ENCODE peak calls at places on chromosome 3, in six cellular contexts. Y is mucosa of descending colon, M is OCI-LY7, K is dorsolateral prefrontal cortex, Q is fibroblast of lung, X is H1. H is an unnamed sample.
A peak's percentile ranks its signal among the peaks of the same experiment; 100 is the strongest.

GRCh38 chr3:17491601-17492000 is 250.8 kb downstream of the TBC1D5 start:
- DNase-seq in Y (no peak), M (no peak), K (no peak), X (no peak), Q (peak; percentile 88), H (peak; percentile 56)

GRCh38 chr3:123027292-123028232 is at the start of gene SEMA5B:
- DNase-seq in X (no peak), K (peak; percentile 54), Q (peak; percentile 20), Y (peak; percentile 38), M (no peak), H (no peak)

GRCh38 chr3:109927726-109928125 is 590.4 kb upstream of the DPPA4 start:
- DNase-seq in M (no peak), Q (peak; percentile 22), K (no peak), Y (no peak), X (no peak), H (no peak)

GRCh38 chr3:195197764-195198423 is 73.1 kb downstream of the XXYLT1 start:
- DNase-seq in M (no peak), Q (peak; percentile 88), Y (no peak), K (no peak), X (no peak), H (peak; percentile 89)

GRCh38 chr3:5423523-5423922 is 236.0 kb downstream of the EDEM1 start:
- DNase-seq in X (no peak), K (no peak), Y (no peak), Q (no peak), M (no peak), H (no peak)

GRCh38 chr3:147925272-147925671 is 516.1 kb downstream of the ZIC1 start:
- DNase-seq in K (no peak), X (no peak), M (no peak), Q (peak; percentile 38), Y (no peak), H (no peak)

GRCh38 chr3:9897408-9898372 is 5.0 kb upstream of the IL17RE start:
- DNase-seq in Q (peak; percentile 68), M (no peak), X (no peak), Y (peak; percentile 44), K (no peak), H (no peak)

GRCh38 chr3:38646630-38647029 is 2.9 kb downstream of the SCN5A start:
- DNase-seq in X (no peak), M (peak; percentile 47), Y (no peak), Q (no peak), K (no peak), H (no peak)

GRCh38 chr3:140724856-140725812 is 47.3 kb downstream of the TRIM42 start:
- DNase-seq in M (no peak), Y (no peak), K (no peak), X (no peak), Q (no peak), H (no peak)

DNA sequence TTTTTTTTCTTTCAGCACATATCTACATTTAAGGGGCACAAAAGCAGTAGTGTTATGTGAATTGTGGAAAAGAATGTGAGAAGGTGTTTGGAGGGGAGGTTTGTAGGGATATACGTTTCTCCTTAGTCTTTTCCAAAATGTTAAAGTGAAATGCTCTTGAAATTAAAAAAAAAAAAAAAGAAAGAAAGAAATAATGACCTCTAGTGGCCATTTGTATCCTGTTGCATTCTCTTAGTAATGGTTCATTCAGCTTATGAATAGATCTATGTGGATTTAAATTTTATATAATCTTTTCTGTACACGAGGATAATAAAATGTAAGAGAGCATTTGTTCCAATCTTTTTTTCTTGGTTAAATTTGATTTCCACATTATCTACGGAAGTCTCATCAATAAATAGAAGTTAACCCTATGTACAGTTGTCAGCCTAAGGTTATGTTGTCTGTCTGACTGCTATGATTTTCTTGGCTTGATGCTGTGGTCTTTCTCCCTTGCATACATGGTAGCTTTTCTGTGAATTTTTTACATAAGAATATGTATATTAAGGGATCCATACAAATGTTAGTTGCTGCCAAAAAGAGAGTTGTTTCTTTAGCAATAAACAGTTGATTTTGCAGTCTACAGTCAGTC is 1.7 kb downstream of the P2RY13 start:
- DNase-seq in K (no peak), Q (no peak), X (no peak), Y (no peak), M (peak; percentile 35), H (no peak)
- TF ChIP-seq CTCF in K (peak; percentile 62), Q (no peak), X (no peak), Y (no peak), M (peak; percentile 89), H (peak; percentile 88)

GRCh38 chr3:22922317-22922716 is 280.8 kb upstream of the UBE2E2 start:
- DNase-seq in M (peak; percentile 57), K (no peak), Q (no peak), Y (no peak), X (no peak), H (no peak)
- TF ChIP-seq CTCF in M (peak; percentile 81), K (peak; percentile 29), Q (peak; percentile 10), Y (no peak), X (peak; percentile 10), H (peak; percentile 61)

DNA sequence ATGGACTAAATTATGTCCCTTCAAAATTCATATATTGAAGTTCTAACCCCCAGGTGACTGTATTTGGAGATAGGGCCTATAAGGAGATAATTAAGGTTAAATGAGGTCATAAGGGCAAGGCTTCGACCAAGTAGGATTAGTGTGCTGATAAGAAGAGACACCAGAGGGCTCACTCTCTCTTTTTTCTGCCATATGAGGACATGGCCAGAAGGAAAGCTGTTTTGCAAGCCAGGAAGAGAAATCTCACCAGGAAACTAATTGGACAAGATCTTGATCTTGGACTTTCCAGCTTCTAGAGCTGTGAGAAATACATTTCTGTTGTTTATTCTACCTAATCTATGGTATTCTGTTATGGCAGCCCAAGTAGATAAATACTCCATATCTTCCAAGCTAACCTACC is 503.6 kb upstream of the NAALADL2 start:
- DNase-seq in Y (no peak), K (no peak), M (peak; percentile 4), X (no peak), Q (no peak), H (peak; percentile 36)
- TF ChIP-seq CTCF in Y (no peak), K (no peak), M (peak; percentile 41), X (peak; percentile 65), Q (no peak), H (peak; percentile 67)

DNA sequence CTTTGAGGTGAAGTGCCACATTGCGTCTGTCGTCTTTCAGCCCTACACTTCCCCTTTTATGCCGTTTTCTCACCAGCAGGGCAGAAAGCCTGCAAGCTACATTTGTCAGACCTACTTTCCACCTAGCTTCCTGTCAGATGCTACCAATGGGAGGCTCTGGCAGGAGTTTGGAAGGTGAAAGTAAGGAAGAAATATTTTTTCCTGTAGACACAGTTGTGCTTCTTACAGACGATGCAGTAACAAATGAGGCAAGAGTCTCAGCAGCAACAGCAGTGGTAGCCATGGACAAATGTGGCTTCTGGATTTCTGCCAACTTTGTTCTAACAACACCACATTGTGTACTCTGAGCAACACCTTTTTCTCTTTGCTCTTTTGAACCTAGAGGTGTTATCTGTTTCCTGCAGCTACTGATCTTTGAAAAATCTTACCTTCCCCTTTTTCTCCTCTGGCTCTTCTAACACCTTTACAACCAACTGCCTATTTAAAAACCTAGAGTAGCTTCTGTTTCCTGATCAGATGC is 70.6 kb upstream of the STT3B start:
- DNase-seq in M (peak; percentile 78), Q (no peak), K (no peak), X (no peak), Y (no peak), H (no peak)
- TF ChIP-seq CTCF in M (peak; percentile 63), Q (no peak), K (no peak), X (no peak), Y (no peak), H (no peak)

GRCh38 chr3:102531686-102532085 is 96.9 kb downstream of the ZPLD1 start:
- DNase-seq in Q (peak; percentile 16), X (no peak), Y (no peak), M (no peak), K (no peak), H (no peak)

GRCh38 chr3:102530443-102531195 is 95.8 kb downstream of the ZPLD1 start:
- DNase-seq in X (no peak), K (no peak), Q (peak; percentile 52), Y (no peak), M (no peak), H (peak; percentile 12)

GRCh38 chr3:102528727-102529126 is 93.9 kb downstream of the ZPLD1 start:
- DNase-seq in Y (no peak), Q (no peak), X (no peak), M (no peak), K (no peak), H (no peak)

GRCh38 chr3:102526865-102527264 is 92.0 kb downstream of the ZPLD1 start:
- DNase-seq in M (no peak), X (no peak), K (no peak), Y (no peak), Q (no peak), H (no peak)

GRCh38 chr3:102529452-102529851 is 94.6 kb downstream of the ZPLD1 start:
- DNase-seq in K (no peak), Y (no peak), M (peak; percentile 2), Q (peak; percentile 7), X (peak; percentile 7), H (no peak)
- TF ChIP-seq CTCF in K (no peak), Y (no peak), M (peak; percentile 29), Q (peak; percentile 15), X (peak; percentile 78), H (peak; percentile 50)

GRCh38 chr3:150528359-150528797 is 17.9 kb downstream of the SERP1 start:
- DNase-seq in M (peak; percentile 38), K (no peak), Y (no peak), X (no peak), Q (no peak), H (peak; percentile 16)
- TF ChIP-seq CTCF in M (peak; percentile 80), K (peak; percentile 17), Y (no peak), X (no peak), Q (no peak), H (peak; percentile 73)

DNA sequence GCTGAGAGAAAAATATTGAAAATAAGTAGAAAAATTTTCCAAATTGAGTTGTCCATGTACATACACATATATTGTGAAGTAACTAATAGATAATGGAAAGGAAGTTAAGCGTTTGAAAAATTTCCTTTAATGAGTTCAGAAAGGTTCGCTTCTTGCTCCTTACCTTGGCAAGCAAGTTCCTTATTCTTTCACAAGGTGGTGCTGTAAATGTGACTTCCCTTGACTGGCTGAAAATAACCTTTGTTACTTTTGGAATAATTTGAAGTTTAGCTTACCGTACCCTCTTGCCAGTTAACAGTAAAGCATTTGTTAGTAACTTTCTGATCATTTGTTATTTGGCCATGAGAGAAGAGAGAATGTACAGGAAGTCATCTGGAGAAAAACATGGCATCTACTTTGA is 41.6 kb downstream of the PYDC2 start:
- DNase-seq in M (peak; percentile 21), Q (no peak), K (no peak), X (no peak), Y (no peak), H (peak; percentile 12)
- TF ChIP-seq CTCF in M (peak; percentile 70), Q (no peak), K (no peak), X (peak; percentile 73), Y (no peak), H (peak; percentile 69)